ENCODE peak calls at places on chromosomes 6 and 20, in five cellular contexts. E is K562, N is ovary, D is A549, T is esophagus muscularis mucosa. Y is an unnamed sample.

GRCh38 chr20:18377896-18378481 is 88.8 kb downstream of the DZANK1 start:
- DNase-seq in E (no peak), D (no peak), T (no peak), N (no peak), Y (no peak)

GRCh38 chr20:46070215-46070910 is 19.4 kb downstream of the NCOA5 start:
- DNase-seq in E (no peak), T (peak), N (no peak), D (no peak), Y (no peak)

GRCh38 chr6:126540161-126540560 is 200.2 kb downstream of the CENPW start:
- DNase-seq in N (no peak), E (no peak), T (no peak), D (no peak), Y (no peak)

GRCh38 chr20:49562341-49563014 is 5.5 kb downstream of the PTGIS start:
- DNase-seq in E (peak), N (peak), T (no peak), D (peak), Y (peak)

GRCh38 chr6:50850223-50850751 is 31.6 kb downstream of the TFAP2B start:
- DNase-seq in N (no peak), T (no peak), E (no peak), D (no peak), Y (no peak)

GRCh38 chr6:157906537-157907061 is 75.1 kb upstream of the SYNJ2 start:
- DNase-seq in E (peak), T (no peak), N (no peak), D (no peak), Y (no peak)

GRCh38 chr6:35069262-35069661 is 71.9 kb downstream of the TCP11 start:
- DNase-seq in N (no peak), T (no peak), D (no peak), E (no peak), Y (no peak)

GRCh38 chr6:106084106-106084963 is 1.8 kb upstream of the PRDM1 start:
- DNase-seq in E (peak), N (no peak), D (peak), T (peak), Y (no peak)

GRCh38 chr6:128600397-128600951 is 80.1 kb upstream of the PTPRK start:
- DNase-seq in N (no peak), T (no peak), D (peak), E (no peak), Y (no peak)

GRCh38 chr6:71289802-71290175 is 1.2 kb downstream of the OGFRL1 start:
- DNase-seq in N (no peak), T (no peak), D (no peak), E (no peak), Y (no peak)

GRCh38 chr20:44433751-44434538 is 41.7 kb upstream of the TTPAL start:
- DNase-seq in T (no peak), E (no peak), N (no peak), D (no peak), Y (no peak)

GRCh38 chr20:3753098-3753497 is 14.5 kb downstream of the ADISSP start:
- DNase-seq in T (no peak), D (peak), E (peak), N (peak), Y (peak)

GRCh38 chr20:618980-619379 is 8.9 kb upstream of the TCF15 start:
- DNase-seq in N (no peak), E (no peak), T (no peak), D (no peak), Y (no peak)

GRCh38 chr6:36604090-36605060 is 10.2 kb downstream of the SRSF3 start:
- DNase-seq in T (no peak), E (no peak), D (no peak), N (peak), Y (peak)

GRCh38 chr20:1269850-1270249 is 3.8 kb downstream of the SNPH start:
- DNase-seq in N (no peak), D (no peak), E (no peak), T (peak), Y (no peak)

GRCh38 chr6:169794317-169795055 is 43.1 kb downstream of the ERMARD start:
- DNase-seq in T (peak), D (no peak), N (no peak), E (no peak), Y (no peak)

GRCh38 chr20:825710-826421 is 7.6 kb upstream of the FAM110A start:
- DNase-seq in T (no peak), D (peak), E (no peak), N (no peak), Y (peak)

GRCh38 chr6:170433163-170434095 is 119.7 kb downstream of the PSMB1 start:
- DNase-seq in N (no peak), T (peak), D (no peak), E (no peak), Y (peak)

GRCh38 chr20:61764471-61765020 is 301.1 kb downstream of the TAF4 start:
- DNase-seq in D (no peak), N (no peak), E (no peak), T (no peak), Y (peak)

GRCh38 chr6:35014786-35015185 is 125.7 kb downstream of the ANKS1A start:
- DNase-seq in N (no peak), T (no peak), E (no peak), D (no peak), Y (no peak)

GRCh38 chr20:59972037-59972801 is 14.0 kb downstream of the CDH26 start:
- DNase-seq in T (peak), D (no peak), E (no peak), N (no peak), Y (no peak)

GRCh38 chr6:39058471-39059147 is 10.0 kb downstream of the GLP1R start:
- DNase-seq in D (no peak), E (no peak), N (no peak), T (no peak), Y (no peak)

GRCh38 chr6:4656106-4656505 is 120.1 kb upstream of the CDYL start:
- DNase-seq in T (peak), N (no peak), D (no peak), E (no peak), Y (no peak)

GRCh38 chr6:90131614-90132423 is 164.8 kb downstream of the BACH2 start:
- DNase-seq in E (no peak), T (no peak), D (no peak), N (no peak), Y (peak)

GRCh38 chr20:33277471-33278441 is 5.3 kb upstream of the BPIFB1 start:
- DNase-seq in T (no peak), D (peak), E (no peak), N (no peak), Y (no peak)

GRCh38 chr20:31842471-31843157 is 2.8 kb downstream of the FOXS1 start:
- DNase-seq in E (no peak), N (peak), D (peak), T (no peak), Y (peak)

DNA sequence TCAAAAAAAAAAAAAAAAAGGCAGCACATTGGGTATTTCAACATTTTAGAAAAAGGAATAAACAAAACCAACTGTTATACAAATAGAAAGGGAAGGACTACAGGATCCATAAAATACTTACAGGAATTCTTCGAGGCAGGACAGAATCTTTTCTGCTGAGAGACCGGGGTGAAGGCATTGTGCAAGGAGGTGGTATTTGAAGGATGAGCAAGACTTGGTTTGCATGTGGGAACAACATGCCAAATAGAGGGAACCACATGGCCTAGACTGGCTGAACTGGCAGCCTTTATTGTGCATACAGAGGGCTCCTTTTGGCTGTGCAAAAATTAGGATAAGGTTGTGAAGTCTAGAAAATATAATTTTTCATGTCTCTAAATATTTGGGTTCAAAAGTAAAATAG is 62.9 kb downstream of the SCAND1 start:
- DNase-seq in T (no peak), E (no peak), D (no peak), N (no peak), Y (no peak)
- TF ChIP-seq EP300 in T (no peak), E (no peak), D (no peak), N (no peak), Y (no peak)

DNA sequence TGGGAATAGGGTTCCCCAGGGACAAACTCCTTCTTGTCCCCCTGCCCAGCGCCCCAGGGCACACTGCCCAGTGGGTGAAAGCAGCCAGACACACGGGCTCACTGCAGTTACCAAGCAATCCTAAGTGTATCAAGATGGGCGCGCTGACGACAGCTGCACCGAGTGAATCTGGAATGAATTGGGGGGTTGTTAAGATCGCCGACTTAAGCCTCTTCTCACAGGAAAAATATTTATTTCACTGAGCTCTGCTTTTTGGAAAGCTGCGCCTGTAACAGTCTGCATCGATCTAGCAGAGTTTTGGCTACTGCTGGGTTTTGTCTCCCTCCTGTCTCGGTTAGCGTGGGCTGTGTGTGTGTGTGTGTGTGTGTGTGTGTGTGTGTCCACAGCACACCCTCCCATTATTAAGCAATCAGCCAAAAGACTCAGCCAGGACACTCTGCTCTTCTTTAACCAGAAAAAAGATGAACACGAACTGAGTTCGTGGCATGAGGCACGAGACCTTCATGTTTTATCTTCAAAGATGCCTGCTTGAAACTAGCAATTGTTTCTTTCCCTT is 35.9 kb downstream of the RIPOR3 start:
- DNase-seq in D (no peak), E (no peak), N (peak), T (no peak), Y (peak)
- TF ChIP-seq EP300 in D (no peak), E (no peak), N (no peak), T (no peak), Y (peak)

GRCh38 chr6:145423936-145424335 is 311.4 kb downstream of the EPM2A start:
- DNase-seq in E (no peak), D (no peak), T (no peak), N (no peak), Y (no peak)
- TF ChIP-seq EP300 in E (no peak), D (no peak), T (no peak), N (no peak), Y (no peak)

GRCh38 chr6:26607434-26608230 is 10.9 kb downstream of the ABT1 start:
- DNase-seq in N (no peak), T (no peak), E (peak), D (peak), Y (no peak)

GRCh38 chr6:26604026-26604425 is 7.3 kb downstream of the ABT1 start:
- DNase-seq in T (no peak), D (no peak), E (no peak), N (no peak), Y (no peak)

GRCh38 chr6:26602262-26602661 is 5.5 kb downstream of the ABT1 start:
- DNase-seq in T (no peak), N (no peak), D (no peak), E (no peak), Y (no peak)

GRCh38 chr6:26600759-26601158 is 4.0 kb downstream of the ABT1 start:
- DNase-seq in N (no peak), E (no peak), D (no peak), T (no peak), Y (no peak)

DNA sequence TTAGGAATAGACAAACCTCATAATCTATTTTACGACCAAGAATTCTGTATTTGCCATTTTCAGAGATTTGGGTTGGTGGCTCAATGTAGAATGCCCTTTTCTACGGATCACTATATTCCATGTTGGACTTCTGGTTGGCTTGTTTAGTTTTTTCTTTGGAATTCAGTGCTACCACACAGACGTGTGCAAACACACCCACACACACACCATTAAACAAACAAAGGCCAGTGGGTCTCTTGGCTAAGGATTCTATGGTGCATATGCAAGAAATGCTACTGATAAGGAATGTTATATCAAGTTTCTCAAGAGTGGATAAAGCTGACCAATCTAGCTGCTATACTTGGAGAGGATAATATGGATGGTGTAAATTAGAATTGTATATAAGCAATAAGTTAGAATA is 8.0 kb downstream of the ABT1 start:
- DNase-seq in N (no peak), E (no peak), D (no peak), T (no peak), Y (no peak)
- TF ChIP-seq EP300 in N (no peak), E (no peak), D (no peak), T (no peak), Y (no peak)

GRCh38 chr6:52754443-52754842 is 8.8 kb downstream of the GSTA2 start:
- DNase-seq in E (no peak), D (no peak), T (no peak), N (no peak), Y (no peak)
- TF ChIP-seq EP300 in E (no peak), D (no peak), T (no peak), N (no peak), Y (no peak)

DNA sequence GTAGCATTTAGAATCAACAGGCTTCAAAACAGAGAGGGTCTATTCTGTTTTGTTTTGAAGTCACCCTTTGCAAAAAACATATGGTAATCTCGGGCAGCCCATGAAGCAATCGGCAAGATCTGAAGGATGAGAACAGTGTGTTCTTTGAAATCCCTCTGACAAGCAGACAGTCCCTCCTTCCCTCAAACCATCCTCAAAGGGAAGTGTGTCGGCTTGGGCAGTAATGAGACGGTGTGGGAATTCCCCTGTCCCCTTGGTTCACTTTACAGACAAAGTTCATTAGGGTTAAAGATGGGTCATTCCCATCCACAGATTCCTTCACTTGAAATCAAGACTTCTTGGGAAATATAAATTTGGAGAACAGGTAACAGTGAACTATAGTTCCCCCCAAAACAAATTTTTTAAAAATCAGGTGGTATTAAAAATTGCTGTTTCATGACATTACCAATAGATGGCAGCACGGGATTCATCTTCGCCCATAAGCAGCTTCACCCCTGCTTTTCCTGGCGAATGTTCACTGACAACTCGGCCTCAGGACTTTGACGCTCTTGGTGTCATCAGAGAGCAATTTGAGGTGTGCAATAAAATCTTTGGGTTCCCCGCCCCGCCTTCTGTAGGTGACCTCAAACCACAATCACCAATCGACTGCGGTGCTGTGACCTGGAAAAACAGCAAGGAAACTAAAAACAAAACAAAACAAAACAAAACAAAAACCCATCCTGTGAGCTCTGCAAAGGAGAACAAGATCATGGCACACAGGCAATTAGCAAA is 159.3 kb upstream of the TNFAIP3 start:
- DNase-seq in D (peak), T (no peak), N (peak), E (peak), Y (peak)
- TF ChIP-seq EP300 in D (no peak), T (peak), N (no peak), E (no peak), Y (no peak)

GRCh38 chr20:53488779-53489272 is 104.8 kb downstream of the ZNF217 start:
- DNase-seq in E (no peak), T (peak), D (no peak), N (no peak), Y (no peak)
- TF ChIP-seq EP300 in E (no peak), T (no peak), D (no peak), N (no peak), Y (no peak)

GRCh38 chr6:109009761-109010612 is 84.7 kb downstream of the SESN1 start:
- DNase-seq in N (no peak), T (no peak), D (no peak), E (no peak), Y (no peak)

GRCh38 chr6:109008537-109008950 is 86.1 kb downstream of the SESN1 start:
- DNase-seq in N (no peak), E (no peak), T (no peak), D (no peak), Y (no peak)

GRCh38 chr6:109010703-109011102 is 83.9 kb downstream of the SESN1 start:
- DNase-seq in N (no peak), D (no peak), T (no peak), E (no peak), Y (no peak)

GRCh38 chr6:109008061-109008460 is 86.6 kb downstream of the SESN1 start:
- DNase-seq in N (no peak), T (no peak), D (no peak), E (no peak), Y (no peak)

DNA sequence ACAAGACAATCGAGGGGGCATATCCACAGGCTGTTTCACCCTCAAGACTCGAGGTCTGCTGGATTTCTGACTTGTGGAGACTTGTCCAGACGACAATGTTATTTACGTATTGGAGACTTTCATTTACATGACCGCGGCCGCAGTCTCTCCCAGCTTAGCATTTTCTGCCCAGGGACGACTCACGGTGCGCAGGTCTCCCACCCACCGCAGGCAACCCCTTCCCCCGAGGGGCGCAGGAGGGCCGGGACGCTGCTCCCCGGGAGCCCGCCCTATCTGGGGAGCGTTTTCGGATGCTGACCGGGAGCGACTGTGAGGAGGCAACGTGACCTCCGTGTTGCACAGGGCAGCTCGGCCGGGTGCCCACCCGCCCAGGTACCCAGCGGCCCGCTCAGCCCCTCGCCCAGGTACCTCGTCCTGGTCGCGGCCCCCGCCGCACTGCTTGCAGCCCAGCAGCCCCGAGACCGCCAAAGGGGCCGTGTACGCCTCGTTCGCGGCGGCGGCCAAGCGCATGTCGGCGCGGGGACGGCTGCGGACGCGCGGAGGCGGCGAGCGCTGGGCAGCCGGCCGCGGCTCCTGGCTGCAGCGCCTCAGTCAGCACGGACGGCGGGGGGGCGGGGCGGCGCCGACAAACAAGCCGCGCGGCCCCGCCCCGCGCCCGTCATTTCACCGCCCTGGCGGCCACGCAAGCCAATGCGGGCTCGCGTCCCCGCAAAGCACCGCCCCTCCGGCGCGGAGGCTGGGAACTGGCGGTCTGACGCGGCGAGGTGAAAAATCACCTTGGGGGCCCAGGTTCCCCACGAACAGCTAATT is 85.5 kb downstream of the SESN1 start:
- DNase-seq in D (peak), N (peak), E (peak), T (peak), Y (peak)
- TF ChIP-seq EP300 in D (no peak), N (peak), E (no peak), T (no peak), Y (no peak)

GRCh38 chr6:20154778-20155177 is 57.5 kb downstream of the MBOAT1 start:
- DNase-seq in D (no peak), E (no peak), T (no peak), N (no peak), Y (no peak)
- TF ChIP-seq EP300 in D (no peak), E (no peak), T (no peak), N (no peak), Y (no peak)